ENCODE peak calls at places on chromosomes 1 and 21, in seven cellular contexts. One of them, this sample, is unnamed.

GRCh38 chr1:234062166-234062565 is 157.7 kb downstream of the SLC35F3 start:
- DNase-seq in HuH-7.5: no peak
- DNase-seq in stimulated activated naive CD4-positive, alpha-beta T cell treated with Interleukin-2 at 50 U/mL for 16 hours: no peak
- DNase-seq in NCI-H1092: no peak
- DNase-seq in fibroblast of pulmonary artery: no peak
- DNase-seq in H54: no peak
- DNase-seq in SJSA1: no peak
- DNase-seq in this sample: no peak

GRCh38 chr1:17012775-17013501 is 1.2 kb upstream of the ATP13A2 start:
- DNase-seq in SJSA1: no peak
- DNase-seq in NCI-H1092: no peak
- DNase-seq in HuH-7.5: no peak
- DNase-seq in H54: peak; percentile 65
- DNase-seq in fibroblast of pulmonary artery: peak; percentile 25
- DNase-seq in stimulated activated naive CD4-positive, alpha-beta T cell treated with Interleukin-2 at 50 U/mL for 16 hours: no peak
- DNase-seq in this sample: peak; percentile 6

GRCh38 chr1:5286244-5286643 is 631.8 kb downstream of the AJAP1 start:
- DNase-seq in H54: no peak
- DNase-seq in NCI-H1092: no peak
- DNase-seq in HuH-7.5: no peak
- DNase-seq in SJSA1: no peak
- DNase-seq in fibroblast of pulmonary artery: no peak
- DNase-seq in stimulated activated naive CD4-positive, alpha-beta T cell treated with Interleukin-2 at 50 U/mL for 16 hours: no peak
- DNase-seq in this sample: no peak

GRCh38 chr1:17436380-17437174 is 2.9 kb downstream of the RCC2 start:
- DNase-seq in NCI-H1092: no peak
- DNase-seq in HuH-7.5: no peak
- DNase-seq in stimulated activated naive CD4-positive, alpha-beta T cell treated with Interleukin-2 at 50 U/mL for 16 hours: no peak
- DNase-seq in H54: no peak
- DNase-seq in fibroblast of pulmonary artery: peak; percentile 55
- DNase-seq in SJSA1: no peak
- DNase-seq in this sample: no peak

GRCh38 chr21:38310619-38311018 is 53.8 kb downstream of the KCNJ15 start:
- DNase-seq in NCI-H1092: no peak
- DNase-seq in H54: no peak
- DNase-seq in fibroblast of pulmonary artery: peak; percentile 85
- DNase-seq in stimulated activated naive CD4-positive, alpha-beta T cell treated with Interleukin-2 at 50 U/mL for 16 hours: no peak
- DNase-seq in HuH-7.5: no peak
- DNase-seq in SJSA1: no peak
- DNase-seq in this sample: no peak

GRCh38 chr1:108657701-108658100 is 3.2 kb downstream of the HENMT1 start:
- DNase-seq in NCI-H1092: no peak
- DNase-seq in SJSA1: no peak
- DNase-seq in H54: no peak
- DNase-seq in fibroblast of pulmonary artery: no peak
- DNase-seq in stimulated activated naive CD4-positive, alpha-beta T cell treated with Interleukin-2 at 50 U/mL for 16 hours: no peak
- DNase-seq in HuH-7.5: no peak
- DNase-seq in this sample: no peak

GRCh38 chr1:3561801-3562200 is 49.5 kb downstream of the MEGF6 start:
- DNase-seq in stimulated activated naive CD4-positive, alpha-beta T cell treated with Interleukin-2 at 50 U/mL for 16 hours: no peak
- DNase-seq in NCI-H1092: no peak
- DNase-seq in SJSA1: no peak
- DNase-seq in H54: no peak
- DNase-seq in fibroblast of pulmonary artery: no peak
- DNase-seq in HuH-7.5: no peak
- DNase-seq in this sample: no peak

GRCh38 chr1:31120783-31121180 is 55.3 kb upstream of the PUM1 start:
- DNase-seq in HuH-7.5: no peak
- DNase-seq in SJSA1: no peak
- DNase-seq in fibroblast of pulmonary artery: no peak
- DNase-seq in stimulated activated naive CD4-positive, alpha-beta T cell treated with Interleukin-2 at 50 U/mL for 16 hours: no peak
- DNase-seq in NCI-H1092: no peak
- DNase-seq in H54: no peak
- DNase-seq in this sample: no peak

GRCh38 chr1:112344754-112345423 is 51.1 kb upstream of the CTTNBP2NL start:
- DNase-seq in H54: no peak
- DNase-seq in NCI-H1092: no peak
- DNase-seq in stimulated activated naive CD4-positive, alpha-beta T cell treated with Interleukin-2 at 50 U/mL for 16 hours: no peak
- DNase-seq in SJSA1: no peak
- DNase-seq in fibroblast of pulmonary artery: no peak
- DNase-seq in HuH-7.5: no peak
- DNase-seq in this sample: no peak

This sample was measured in LoVo.